ENCODE peak calls at places on chromosomes 16 and 17, in ten cellular contexts. O is HL-60, F is esophagus squamous epithelium, Q is ovary, W is BJ, H is tibial artery, A is IMR-90, L is pancreas, M is body of pancreas, B is thoracic aorta. Z is an unnamed sample.

GRCh38 chr17:76501827-76502307 is 644 bp upstream of the RHBDF2 start:
- DNase-seq in A (no peak), B (no peak), O (no peak), Q (no peak), W (no peak), F (no peak), M (peak; percentile 80), H (no peak), L (peak; percentile 84), Z (no peak)

GRCh38 chr17:40180694-40181093 is 3.4 kb downstream of the RAPGEFL1 start:
- DNase-seq in M (peak; percentile 81), L (peak; percentile 63), B (no peak), W (no peak), F (no peak), A (no peak), O (no peak), H (no peak), Q (no peak), Z (no peak)

GRCh38 chr16:64975821-64976220 is 146.0 kb downstream of the CDH11 start:
- DNase-seq in W (no peak), Q (no peak), F (no peak), H (no peak), M (no peak), O (no peak), A (no peak), L (no peak), B (no peak), Z (peak; percentile 28)

GRCh38 chr16:12488371-12488770 is 315.3 kb downstream of the CPPED1 start:
- DNase-seq in B (no peak), M (no peak), L (no peak), W (no peak), O (no peak), Q (no peak), F (no peak), A (no peak), H (no peak), Z (no peak)

GRCh38 chr17:17900615-17901520 is 64.1 kb upstream of the SREBF1 start:
- DNase-seq in W (peak; percentile 98), H (peak; percentile 93), L (peak; percentile 50), M (peak; percentile 81), Q (peak; percentile 94), F (no peak), O (peak; percentile 29), A (peak; percentile 94), B (peak; percentile 47), Z (peak; percentile 100)

GRCh38 chr17:34443832-34444469 is 80.9 kb upstream of the CCL1 start:
- DNase-seq in Q (no peak), L (peak; percentile 4), O (no peak), F (no peak), B (no peak), H (no peak), M (no peak), A (no peak), W (no peak), Z (no peak)

GRCh38 chr16:75254359-75254837 is 3.0 kb upstream of the BCAR1 start:
- DNase-seq in A (peak; percentile 88), Q (no peak), M (peak; percentile 12), B (no peak), L (no peak), H (no peak), W (no peak), O (no peak), F (no peak), Z (peak; percentile 78)

GRCh38 chr16:3467920-3468319 is 24.4 kb downstream of the NAA60 start:
- DNase-seq in B (no peak), A (peak; percentile 69), L (no peak), W (no peak), Q (no peak), F (no peak), M (no peak), O (no peak), H (no peak), Z (peak; percentile 87)

DNA sequence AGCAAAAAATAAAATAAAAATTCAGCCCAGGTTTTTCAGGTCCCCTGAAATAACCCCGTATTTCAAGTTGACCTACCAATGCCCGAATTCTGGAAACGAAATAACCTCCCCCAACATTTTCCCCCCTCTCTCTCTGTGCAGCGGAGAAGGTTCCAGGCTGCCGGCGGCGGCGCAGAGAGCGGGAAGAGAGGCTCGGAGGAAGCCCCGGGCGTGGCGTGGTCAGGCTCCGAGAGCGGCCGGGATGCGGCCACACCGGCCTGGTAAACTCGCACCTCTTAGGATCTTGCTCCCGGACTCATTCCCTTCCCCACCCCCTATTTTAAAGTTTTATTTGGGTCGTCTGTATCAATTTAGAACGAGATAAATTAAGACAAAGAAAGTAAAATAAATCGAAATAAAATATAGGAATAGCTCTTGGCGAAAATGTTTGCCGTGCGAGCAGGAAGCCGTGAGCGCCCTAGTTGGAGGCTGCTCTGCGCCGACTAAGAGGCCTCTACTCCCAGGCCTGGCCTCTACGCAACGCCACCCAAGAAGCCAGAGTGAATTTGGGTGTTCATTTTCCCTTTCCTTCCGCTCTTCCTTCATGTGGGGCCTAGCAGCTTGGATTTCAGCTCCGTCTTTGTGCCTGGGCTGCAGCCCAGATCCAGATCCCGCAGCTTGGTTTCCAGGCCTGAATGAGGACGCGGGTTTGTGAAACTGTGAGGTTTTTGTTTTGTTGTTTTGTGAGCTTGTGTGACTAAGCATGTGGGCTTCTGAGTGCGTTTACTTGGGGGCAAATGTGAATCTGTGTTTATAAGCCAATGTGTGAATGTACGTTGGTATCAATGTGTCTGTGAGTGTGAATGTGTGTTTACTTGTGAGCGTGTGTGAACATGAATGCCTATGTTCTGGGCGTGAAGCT is 1.5 kb upstream of the HOXB6 start:
- DNase-seq in W (no peak), A (no peak), M (no peak), O (no peak), H (no peak), Q (no peak), F (no peak), B (no peak), L (no peak), Z (no peak)
- H3K4me3 ChIP-seq in W (no peak overlapping the region), A (no peak overlapping the region), M (no peak overlapping the region), O (no peak overlapping the region), H (no peak overlapping the region), Q (no peak overlapping the region), F (no peak overlapping the region), B (no peak overlapping the region), L (no peak overlapping the region), Z (no peak overlapping the region)

GRCh38 chr17:63826468-63827001 is 696 bp upstream of the PSMC5 start:
- DNase-seq in H (no peak), Q (no peak), W (no peak), L (no peak), B (no peak), A (peak; percentile 41), F (no peak), O (no peak), M (no peak), Z (no peak)

GRCh38 chr17:63830278-63830677 is 2.8 kb upstream of the FTSJ3 start:
- DNase-seq in H (no peak), Q (no peak), O (no peak), A (no peak), F (no peak), L (no peak), M (no peak), W (no peak), B (no peak), Z (no peak)

GRCh38 chr17:63828936-63829335 is 1.5 kb upstream of the FTSJ3 start:
- DNase-seq in L (no peak), F (no peak), H (no peak), Q (no peak), B (no peak), O (no peak), M (no peak), W (no peak), A (no peak), Z (no peak)

GRCh38 chr17:63827002-63827800 is at the start of the genes FTSJ3 and PSMC5:
- DNase-seq in H (peak; percentile 98), B (peak; percentile 89), O (peak; percentile 98), Q (peak; percentile 95), W (peak; percentile 65), M (peak; percentile 95), L (peak; percentile 95), A (peak; percentile 93), F (peak; percentile 79), Z (peak; percentile 97)

DNA sequence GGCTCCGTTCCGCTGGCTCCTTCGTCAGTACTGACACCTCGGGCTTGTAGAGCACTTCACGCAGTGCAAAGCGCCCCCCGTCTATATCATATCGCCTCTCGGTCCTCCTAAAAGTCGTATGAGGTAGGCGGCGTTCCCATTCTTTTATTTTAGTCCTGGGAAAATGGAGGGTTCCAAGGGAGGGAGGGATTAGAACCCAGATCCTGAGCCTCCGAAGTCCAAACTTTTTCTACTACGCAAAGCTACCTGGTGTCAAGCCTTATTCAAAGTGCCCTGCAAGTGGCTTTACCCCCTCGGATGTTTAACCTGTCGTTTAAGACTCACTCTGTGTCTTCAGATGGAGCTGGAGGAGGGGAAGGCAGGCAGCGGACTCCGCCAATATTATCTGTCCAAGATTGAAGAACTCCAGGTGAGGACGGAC is 348 bp upstream of the FTSJ3 start:
- DNase-seq in B (no peak), Q (no peak), H (no peak), M (no peak), O (no peak), W (no peak), F (no peak), A (no peak), L (no peak), Z (peak; percentile 24)
- TF ChIP-seq CTCF in B (no peak), Q (peak; percentile 3), H (no peak), M (no peak), O (no peak), W (no peak), F (no peak), A (no peak), L (no peak), Z (no peak)

GRCh38 chr17:56594528-56595418 is 1.3 kb downstream of the NOG start:
- DNase-seq in O (peak; percentile 48), F (no peak), W (no peak), L (no peak), A (peak; percentile 10), Q (no peak), H (no peak), M (no peak), B (no peak), Z (peak; percentile 35)

GRCh38 chr17:56596741-56597494 is 3.4 kb downstream of the NOG start:
- DNase-seq in H (no peak), F (no peak), M (no peak), L (no peak), B (no peak), O (no peak), Q (no peak), A (no peak), W (no peak), Z (peak; percentile 8)

GRCh38 chr17:56597495-56597990 is 4.0 kb downstream of the NOG start:
- DNase-seq in L (no peak), M (no peak), Q (no peak), A (peak; percentile 26), H (no peak), O (no peak), W (no peak), F (no peak), B (no peak), Z (no peak)

GRCh38 chr17:56593741-56594527 is 435 bp downstream of the NOG start:
- DNase-seq in O (peak; percentile 73), L (peak; percentile 35), F (no peak), A (peak; percentile 71), W (no peak), H (peak; percentile 38), Q (peak; percentile 14), M (peak; percentile 55), B (no peak), Z (peak; percentile 84)

GRCh38 chr17:56595831-56596740 is 2.6 kb downstream of the NOG start:
- DNase-seq in M (no peak), W (no peak), L (no peak), B (no peak), O (no peak), A (peak; percentile 10), F (no peak), Q (no peak), H (peak; percentile 36), Z (peak; percentile 17)
- H3K4me3 ChIP-seq in M (no peak overlapping the region), W (peak overlapping the region; percentile 16), L (no peak overlapping the region), B (peak overlapping the region; percentile 65), O (peak overlapping the region; percentile 5), A (peak overlapping the region; percentile 30), F (peak overlapping the region; percentile 34), Q (no peak overlapping the region), H (peak overlapping the region; percentile 38), Z (peak overlapping the region; percentile 41)

DNA sequence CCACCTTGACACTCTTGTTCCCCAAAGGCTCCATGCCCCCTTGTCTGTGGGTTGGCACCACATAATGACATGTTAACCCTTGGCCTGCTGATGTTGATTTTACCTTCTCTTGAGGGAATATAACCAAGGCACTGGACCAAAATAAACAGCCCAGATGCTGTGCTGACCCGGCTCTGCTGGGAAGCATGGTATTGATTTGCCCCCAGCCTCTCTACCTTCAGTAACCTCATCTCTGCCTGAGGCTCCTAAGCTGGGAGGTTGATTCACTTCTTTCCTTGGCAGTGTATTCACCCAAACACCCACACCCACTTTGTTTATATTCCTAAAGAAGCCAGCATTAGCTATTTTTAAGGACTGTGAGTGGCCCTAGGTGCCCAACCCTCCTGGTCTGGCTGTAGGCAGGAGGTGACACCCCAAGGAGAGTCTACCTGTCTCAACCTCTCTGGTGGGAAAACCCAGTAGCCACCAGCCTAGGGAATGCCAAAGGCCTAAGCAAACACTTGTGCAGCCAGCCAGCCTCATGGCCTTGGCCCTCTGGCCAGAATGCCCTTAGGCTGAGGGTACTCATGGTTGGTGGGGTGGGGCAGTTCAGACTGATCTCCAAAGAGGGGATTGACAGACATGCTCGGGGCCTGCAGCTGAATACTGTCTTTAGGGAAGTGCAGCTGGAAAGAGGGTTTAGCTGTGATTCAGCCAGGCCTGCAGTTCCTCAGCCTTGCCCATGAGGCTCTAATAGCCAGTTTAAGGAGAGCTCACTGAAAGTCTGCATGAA is 42.7 kb downstream of the GNAO1 start:
- DNase-seq in B (no peak), Q (no peak), A (no peak), H (no peak), O (no peak), W (no peak), F (no peak), M (no peak), L (no peak), Z (no peak)
- TF ChIP-seq CTCF in B (no peak), Q (no peak), A (no peak), H (no peak), O (no peak), W (no peak), F (no peak), M (no peak), L (no peak), Z (no peak)